ENCODE peak calls at places on chromosomes 13 and 19, in eight cellular contexts. R, Z, N, B, O, Y, D and L are unnamed samples.

GRCh38 chr19:36627057-36627456 is 21.9 kb downstream of the ZNF382 start:
- DNase-seq in Z (no peak), O (no peak), Y (no peak), N (no peak), R (no peak), D (no peak), B (no peak), L (no peak)

GRCh38 chr13:27619711-27620376 is 485 bp downstream of the LNX2 start:
- DNase-seq in R (no peak), N (no peak), B (peak), Y (peak), O (no peak), D (peak), Z (peak), L (peak)

GRCh38 chr13:51681037-51681678 is 96.9 kb downstream of the WDFY2 start:
- DNase-seq in R (no peak), O (no peak), D (no peak), B (peak), N (no peak), Y (no peak), Z (peak), L (no peak)

GRCh38 chr13:113548171-113548641 is 36.3 kb upstream of the TFDP1 start:
- DNase-seq in B (peak), Z (peak), R (no peak), D (peak), O (peak), Y (peak), N (no peak), L (no peak)

GRCh38 chr13:32378012-32378411 is 49.9 kb downstream of the N4BP2L1 start:
- DNase-seq in O (no peak), R (no peak), Y (no peak), D (no peak), Z (no peak), B (peak), N (no peak), L (no peak)

GRCh38 chr13:77966671-77967070 is 48.0 kb upstream of the EDNRB start:
- DNase-seq in Y (no peak), Z (no peak), O (no peak), B (no peak), N (no peak), R (no peak), D (no peak), L (no peak)

GRCh38 chr13:46553886-46554855 is 1.2 kb downstream of the LRCH1 start:
- DNase-seq in N (peak), O (no peak), B (peak), D (peak), Z (peak), Y (peak), R (peak), L (peak)

GRCh38 chr19:45231891-45232290 is 13.3 kb downstream of the EXOC3L2 start:
- DNase-seq in Z (no peak), B (no peak), R (no peak), O (no peak), Y (no peak), N (no peak), D (no peak), L (no peak)

GRCh38 chr19:32748497-32748896 is 28.9 kb downstream of the TDRD12 start:
- DNase-seq in O (no peak), B (no peak), N (no peak), R (no peak), Y (no peak), Z (no peak), D (no peak), L (no peak)

GRCh38 chr19:39032164-39032918 is at the start of gene FBXO27:
- DNase-seq in Y (peak), R (no peak), O (peak), Z (no peak), D (no peak), N (no peak), B (peak), L (no peak)

GRCh38 chr13:23789576-23790346 is 99.4 kb downstream of the MIPEP start:
- DNase-seq in B (peak), D (no peak), N (no peak), Y (no peak), Z (no peak), R (no peak), O (no peak), L (no peak)

GRCh38 chr13:34883381-34883780 is 58.7 kb upstream of the NBEA start:
- DNase-seq in B (no peak), N (no peak), O (no peak), D (no peak), Z (no peak), Y (no peak), R (no peak), L (peak)

GRCh38 chr13:43153436-43154082 is 130.2 kb downstream of the DNAJC15 start:
- DNase-seq in B (peak), Z (peak), Y (no peak), R (no peak), O (no peak), D (no peak), N (no peak), L (peak)

GRCh38 chr13:25977671-25978070 is 74.1 kb downstream of the SHISA2 start:
- DNase-seq in N (no peak), Y (no peak), Z (no peak), R (no peak), O (no peak), D (no peak), B (no peak), L (peak)

GRCh38 chr13:105139048-105139379 is 1396.4 kb downstream of the EFNB2 start:
- DNase-seq in R (no peak), O (no peak), Z (no peak), Y (no peak), N (no peak), D (no peak), B (no peak), L (no peak)

GRCh38 chr13:41609828-41610227 is 152.5 kb downstream of the RGCC start:
- DNase-seq in N (no peak), D (no peak), B (no peak), Y (no peak), R (no peak), O (no peak), Z (no peak), L (no peak)

GRCh38 chr13:95898256-95898655 is 154.9 kb downstream of the UGGT2 start:
- DNase-seq in N (no peak), R (no peak), O (no peak), B (no peak), D (no peak), Y (no peak), Z (peak), L (no peak)

GRCh38 chr13:26880741-26881140 is 120.2 kb upstream of the GPR12 start:
- DNase-seq in N (no peak), R (no peak), B (no peak), Z (no peak), D (no peak), Y (no peak), O (no peak), L (no peak)

GRCh38 chr19:13839938-13840750 is 36.8 kb upstream of the NANOS3 start:
- DNase-seq in Z (no peak), R (no peak), Y (no peak), N (no peak), D (peak), B (no peak), O (no peak), L (peak)

GRCh38 chr13:60448907-60449510 is 52.0 kb downstream of the TDRD3 start:
- DNase-seq in B (peak), R (no peak), N (no peak), D (no peak), O (no peak), Y (peak), Z (peak), L (peak)

GRCh38 chr19:14401468-14401867 is 17.7 kb downstream of the DDX39A start:
- DNase-seq in R (no peak), Z (no peak), Y (no peak), N (no peak), B (no peak), O (no peak), D (peak), L (no peak)

GRCh38 chr13:60379837-60380236 is 17.2 kb upstream of the TDRD3 start:
- DNase-seq in N (no peak), O (no peak), Y (no peak), B (no peak), R (no peak), Z (no peak), D (no peak), L (no peak)

GRCh38 chr19:13396256-13397080 is 109.8 kb downstream of the CACNA1A start:
- DNase-seq in Y (peak), N (no peak), R (no peak), D (no peak), Z (peak), O (peak), B (peak), L (peak)

GRCh38 chr19:38047048-38047435 is 140.0 kb downstream of the SIPA1L3 start:
- DNase-seq in N (no peak), Z (no peak), B (no peak), Y (no peak), O (no peak), D (no peak), R (no peak), L (no peak)

GRCh38 chr13:45433381-45433790 is 15.2 kb upstream of the SLC25A30 start:
- DNase-seq in B (no peak), Y (no peak), D (no peak), N (no peak), R (no peak), O (no peak), Z (no peak), L (no peak)

GRCh38 chr19:38303517-38304351 is at the start of gene C19orf33:
- DNase-seq in Z (peak), B (no peak), Y (no peak), N (no peak), R (no peak), D (no peak), O (no peak), L (no peak)

GRCh38 chr13:95256086-95256485 is 45.2 kb downstream of the ABCC4 start:
- DNase-seq in D (no peak), Z (peak), Y (no peak), B (peak), N (no peak), O (no peak), R (no peak), L (peak)

GRCh38 chr13:94305463-94305862 is 174.0 kb downstream of the DCT start:
- DNase-seq in O (no peak), Y (no peak), B (peak), N (no peak), Z (peak), R (no peak), D (no peak), L (no peak)

GRCh38 chr19:16661480-16662034 is 618 bp downstream of the TMEM38A start:
- DNase-seq in B (no peak), D (no peak), N (peak), Z (no peak), O (no peak), Y (peak), R (no peak), L (peak)

GRCh38 chr13:60701919-60702318 is 304.9 kb downstream of the TDRD3 start:
- DNase-seq in R (no peak), B (no peak), Y (no peak), N (no peak), Z (no peak), D (no peak), O (no peak), L (no peak)

GRCh38 chr19:11377237-11377636 is 2.8 kb downstream of the SWSAP1 start:
- DNase-seq in Y (no peak), N (no peak), B (peak), D (no peak), O (no peak), R (no peak), Z (peak), L (peak)

GRCh38 chr19:39385629-39386411 is 5.1 kb downstream of the PAF1 start:
- DNase-seq in N (no peak), O (no peak), R (no peak), Z (no peak), Y (no peak), D (no peak), B (peak), L (no peak)

GRCh38 chr13:102645701-102646100 is 48.9 kb downstream of the TPP2 start:
- DNase-seq in Z (no peak), D (no peak), O (no peak), Y (no peak), N (no peak), R (no peak), B (peak), L (no peak)

GRCh38 chr19:45528744-45529453 is 21.6 kb downstream of the VASP start:
- DNase-seq in R (no peak), D (no peak), O (peak), Z (no peak), Y (peak), B (peak), N (no peak), L (no peak)

GRCh38 chr13:100673831-100674362 is 698 bp downstream of the TMTC4 start:
- DNase-seq in N (no peak), D (no peak), Z (peak), R (no peak), O (no peak), B (peak), Y (peak), L (peak)

GRCh38 chr13:39406688-39407087 is 196.3 kb downstream of the LHFPL6 start:
- DNase-seq in N (no peak), Y (no peak), R (no peak), Z (no peak), B (no peak), O (no peak), D (no peak), L (no peak)

GRCh38 chr13:43339843-43340550 is 316.6 kb downstream of the DNAJC15 start:
- DNase-seq in D (no peak), Z (no peak), O (no peak), N (no peak), R (no peak), B (peak), Y (no peak), L (no peak)

GRCh38 chr19:48841571-48841970 is 5.3 kb upstream of the HSD17B14 start:
- DNase-seq in R (no peak), Z (no peak), O (no peak), Y (no peak), B (no peak), N (no peak), D (no peak), L (no peak)

GRCh38 chr13:73054712-73055111 is 4.1 kb upstream of the KLF5 start:
- DNase-seq in N (no peak), R (no peak), Z (no peak), O (no peak), D (no peak), Y (no peak), B (no peak), L (no peak)

DNA sequence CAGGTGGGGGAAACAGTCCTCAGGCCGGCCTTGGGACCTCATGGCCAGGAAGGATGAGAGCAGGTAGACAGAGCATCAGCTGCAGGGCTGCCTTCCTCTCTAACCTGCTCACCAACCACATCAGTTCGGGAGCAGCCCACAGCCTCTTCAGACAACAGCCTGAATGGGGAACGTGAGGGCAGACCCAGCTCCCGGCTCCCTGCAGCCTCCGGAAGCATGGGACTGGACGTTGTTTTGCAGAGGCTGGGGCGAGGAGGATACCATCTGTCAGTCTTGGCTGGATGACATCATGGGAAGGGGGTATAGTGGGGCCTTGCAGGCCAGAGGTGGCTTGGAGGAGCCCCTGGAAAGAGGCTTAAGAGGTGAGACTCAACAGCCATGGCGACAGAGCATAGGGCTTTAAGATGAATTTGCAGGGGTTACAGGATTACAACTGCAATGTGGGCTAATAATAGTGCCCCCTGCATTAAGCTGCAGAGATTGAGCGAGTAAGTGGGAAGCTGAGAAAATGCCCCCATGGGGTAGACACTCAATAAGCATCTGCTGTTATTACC is 1.5 kb downstream of the FXYD3 start:
- DNase-seq in R (no peak), O (no peak), Y (no peak), D (no peak), B (no peak), N (no peak), Z (no peak), L (no peak)
- H3K4me3 ChIP-seq in R (peak), O (no peak), Y (no peak), D (no peak), B (no peak), N (no peak), Z (no peak), L (no peak)

DNA sequence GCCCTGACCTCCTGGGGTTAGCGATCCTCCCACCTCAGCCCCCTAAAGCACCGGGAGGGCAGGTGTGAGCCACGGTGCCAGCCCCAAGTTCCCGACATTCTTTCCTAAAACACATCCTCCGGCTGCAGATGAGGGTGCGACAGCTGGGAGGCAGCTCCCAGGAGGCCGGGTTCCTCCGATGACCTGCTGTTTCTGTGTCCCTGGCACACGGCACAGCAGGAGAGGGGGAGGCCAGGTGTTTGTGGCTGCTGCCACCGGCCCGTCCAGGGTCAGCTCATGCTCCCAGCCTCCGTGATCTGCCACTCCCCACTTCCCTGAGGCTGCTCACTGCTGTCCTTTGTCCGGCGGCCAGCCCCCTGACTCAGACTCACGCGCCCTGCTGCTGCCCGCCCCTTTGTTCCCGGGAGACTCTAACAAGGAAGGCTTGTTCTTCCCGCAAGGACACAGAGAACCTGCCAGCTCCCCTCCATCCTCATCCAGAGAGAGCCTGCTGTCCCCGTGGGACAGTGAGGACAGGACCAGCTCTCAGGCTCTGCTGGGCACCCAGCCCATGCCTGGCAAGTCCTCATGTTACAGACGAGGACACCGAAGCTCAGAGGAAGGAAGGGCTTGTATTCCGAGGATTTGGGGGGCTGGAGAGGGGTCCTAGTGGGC is 10.6 kb upstream of the MADCAM1 start:
- DNase-seq in D (no peak), Z (peak), Y (peak), B (peak), N (no peak), R (no peak), O (peak), L (peak)
- H3K4me3 ChIP-seq in D (no peak), Z (no peak), Y (no peak), B (no peak), N (no peak), R (no peak), O (peak), L (no peak)

DNA sequence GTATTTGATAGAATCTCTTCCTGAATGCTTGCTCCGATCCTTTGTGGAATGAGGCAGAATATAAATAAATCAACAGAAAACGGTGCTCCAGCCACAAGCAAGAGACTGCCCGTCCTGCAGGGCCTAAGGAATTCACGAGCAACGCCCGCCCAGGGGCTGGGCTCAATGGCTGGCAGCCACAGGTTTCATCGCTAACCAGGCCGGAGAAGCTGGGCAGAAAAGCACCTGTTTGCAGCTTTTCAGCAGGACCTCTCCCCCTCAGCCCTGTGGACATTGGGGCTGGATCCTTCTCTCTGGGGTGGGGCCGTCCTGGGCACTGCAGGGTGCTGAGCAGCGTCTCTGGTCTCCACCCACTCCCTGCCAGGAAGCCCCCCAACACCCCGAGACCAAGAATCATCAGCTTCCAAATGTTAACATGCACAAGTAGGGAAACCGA is 102.5 kb downstream of the GADD45B start:
- DNase-seq in B (peak), Y (no peak), R (no peak), D (peak), Z (peak), N (no peak), O (no peak), L (peak)
- H3K4me3 ChIP-seq in B (no peak), Y (peak), R (peak), D (no peak), Z (peak), N (peak), O (peak), L (peak)

DNA sequence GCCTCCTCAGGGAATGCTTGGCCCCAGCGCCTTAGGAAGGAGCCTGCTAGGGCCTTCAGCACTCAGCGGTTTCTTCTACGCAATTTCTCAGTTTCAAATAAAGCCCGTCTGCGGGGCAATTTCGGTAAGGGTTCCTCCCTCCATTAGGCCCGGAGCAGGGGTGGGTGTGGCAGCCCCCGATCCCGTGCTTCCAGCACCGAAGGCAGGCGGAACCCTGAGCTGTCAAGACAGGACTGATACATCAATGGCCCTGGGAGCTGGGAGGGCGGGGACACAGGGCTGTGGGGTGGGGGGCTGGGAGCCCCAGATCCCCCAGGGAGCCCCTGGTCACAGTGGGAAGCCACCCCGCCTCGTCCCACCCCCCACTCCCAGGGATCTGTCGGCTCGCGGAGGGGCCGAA is 9.3 kb upstream of the MYDGF start:
- DNase-seq in D (no peak), N (no peak), Z (no peak), Y (no peak), R (no peak), O (no peak), B (no peak), L (no peak)
- H3K4me3 ChIP-seq in D (no peak), N (no peak), Z (no peak), Y (peak), R (no peak), O (no peak), B (no peak), L (no peak)